ENCODE peak calls at places on chromosomes 6 and 20, in five cellular contexts. K is activated T-helper 1 cell treated with anti-CD3 and anti-CD28 coated beads, Interleukin-2, amount 50 U/mL, for 16 hours; N is T-cell; I is CD4-positive, alpha-beta T cell; T is left lung. P is an unnamed sample.
A peak's percentile ranks its signal among the peaks of the same experiment; 100 is the strongest.

GRCh38 chr6:54698974-54699373 is 147.6 kb upstream of the FAM83B start:
- DNase-seq in K (no peak), N (no peak), I (no peak), T (no peak), P (no peak)

GRCh38 chr6:4347877-4348276 is 212.5 kb upstream of the ECI2 start:
- DNase-seq in K (no peak), N (no peak), I (no peak), T (peak; percentile 62), P (no peak)

GRCh38 chr6:79777713-79778579 is 146.8 kb downstream of the SH3BGRL2 start:
- DNase-seq in K (peak; percentile 62), N (peak; percentile 79), I (peak; percentile 76), T (peak; percentile 94), P (peak; percentile 78)

GRCh38 chr6:36266913-36267644 is 2.8 kb upstream of the PNPLA1 start:
- DNase-seq in K (no peak), N (no peak), I (no peak), T (peak; percentile 31), P (no peak)

GRCh38 chr20:44743916-44744655 is 1.6 kb upstream of the KCNK15 start:
- DNase-seq in K (no peak), N (no peak), I (no peak), T (no peak), P (no peak)

GRCh38 chr6:16104624-16105023 is 24.3 kb upstream of the MYLIP start:
- DNase-seq in K (no peak), N (no peak), I (no peak), T (no peak), P (no peak)

GRCh38 chr6:73943401-73943800 is 247.4 kb downstream of the CD109 start:
- DNase-seq in K (no peak), N (no peak), I (no peak), T (no peak), P (no peak)

GRCh38 chr6:121733216-121733615 is 297.8 kb downstream of the GJA1 start:
- DNase-seq in K (no peak), N (no peak), I (no peak), T (no peak), P (no peak)

GRCh38 chr6:73691512-73691911 is 4.5 kb upstream of the CD109 start:
- DNase-seq in K (no peak), N (no peak), I (no peak), T (no peak), P (no peak)

GRCh38 chr20:53040678-53041674 is 68.8 kb downstream of the TSHZ2 start:
- DNase-seq in K (no peak), N (no peak), I (no peak), T (no peak), P (no peak)

GRCh38 chr6:166687070-166687469 is 60.0 kb upstream of the RPS6KA2 start:
- DNase-seq in K (no peak), N (no peak), I (no peak), T (no peak), P (no peak)

GRCh38 chr6:63352587-63353281 is 33.0 kb upstream of the LGSN start:
- DNase-seq in K (no peak), N (no peak), I (no peak), T (no peak), P (peak; percentile 32)

GRCh38 chr6:82872092-82872635 is 193.5 kb downstream of the UBE3D start:
- DNase-seq in K (no peak), N (no peak), I (no peak), T (no peak), P (no peak)

GRCh38 chr6:102300350-102300749 is 906.8 kb downstream of the GRIK2 start:
- DNase-seq in K (no peak), N (no peak), I (no peak), T (no peak), P (no peak)